ENCODE peak calls at places on chromosome 3, in seven cellular contexts. N, I, F, J, V, P and E are unnamed samples.

GRCh38 chr3:11611271-11611893 is 32.3 kb downstream of the VGLL4 start:
- DNase-seq in F (no peak), J (no peak), P (no peak), V (no peak), N (no peak), I (peak), E (no peak)

GRCh38 chr3:10957976-10958749 is 34.4 kb upstream of the SLC6A1 start:
- DNase-seq in I (no peak), P (peak), V (peak), J (no peak), N (no peak), F (no peak), E (peak)

GRCh38 chr3:48661501-48662139 is 1.1 kb downstream of the CELSR3 start:
- DNase-seq in P (peak), V (no peak), I (peak), N (peak), F (peak), J (peak), E (peak)

GRCh38 chr3:182740710-182741109 is 52.6 kb upstream of the ATP11B start:
- DNase-seq in V (peak), F (no peak), N (no peak), J (no peak), I (no peak), P (no peak), E (peak)

GRCh38 chr3:138497851-138498250 is 63.4 kb downstream of the ESYT3 start:
- DNase-seq in P (no peak), F (no peak), V (no peak), I (no peak), N (peak), J (no peak), E (no peak)

GRCh38 chr3:137709011-137709601 is 55.0 kb upstream of the SOX14 start:
- DNase-seq in J (peak), P (no peak), F (no peak), N (no peak), I (no peak), V (no peak), E (no peak)

GRCh38 chr3:72683068-72683467 is 165.2 kb downstream of the SHQ1 start:
- DNase-seq in J (no peak), P (no peak), I (no peak), N (no peak), V (peak), F (no peak), E (no peak)

GRCh38 chr3:176160997-176161396 is 1036.3 kb downstream of the TBL1XR1 start:
- DNase-seq in P (no peak), V (no peak), F (no peak), I (no peak), J (no peak), N (no peak), E (no peak)

GRCh38 chr3:182567666-182568065 is 225.6 kb upstream of the ATP11B start:
- DNase-seq in F (no peak), N (no peak), P (no peak), I (no peak), V (no peak), J (no peak), E (no peak)

GRCh38 chr3:63069780-63070540 is 194.7 kb upstream of the CADPS start:
- DNase-seq in V (no peak), I (no peak), F (no peak), J (no peak), N (no peak), P (no peak), E (peak)